ENCODE peak calls at places on chromosomes 7 and 10, in seven cellular contexts. One of them, this sample, is unnamed.

GRCh38 chr7:95686109-95686508 is 86.2 kb upstream of the DYNC1I1 start:
- DNase-seq in brain microvascular endothelial cell: peak; percentile 47
- DNase-seq in endothelial cell of umbilical vein: peak; percentile 64
- DNase-seq in CD8-positive, alpha-beta memory T cell: no peak
- DNase-seq in heart right ventricle: peak; percentile 14
- DNase-seq in CD8-positive, alpha-beta T cell: no peak
- DNase-seq in fibroblast of lung: peak; percentile 38
- DNase-seq in this sample: peak; percentile 23

GRCh38 chr10:123402021-123402420 is 247.8 kb downstream of the BUB3 start:
- DNase-seq in brain microvascular endothelial cell: no peak
- DNase-seq in endothelial cell of umbilical vein: no peak
- DNase-seq in CD8-positive, alpha-beta memory T cell: no peak
- DNase-seq in heart right ventricle: no peak
- DNase-seq in CD8-positive, alpha-beta T cell: no peak
- DNase-seq in fibroblast of lung: no peak
- DNase-seq in this sample: no peak

GRCh38 chr7:117157121-117157870 is 165.6 kb downstream of the WNT2 start:
- DNase-seq in brain microvascular endothelial cell: peak; percentile 88
- DNase-seq in endothelial cell of umbilical vein: peak; percentile 85
- DNase-seq in CD8-positive, alpha-beta memory T cell: no peak
- DNase-seq in heart right ventricle: peak; percentile 29
- DNase-seq in CD8-positive, alpha-beta T cell: no peak
- DNase-seq in fibroblast of lung: peak; percentile 97
- DNase-seq in this sample: no peak

GRCh38 chr10:32263300-32263699 is 83.7 kb downstream of the EPC1 start:
- DNase-seq in brain microvascular endothelial cell: peak; percentile 27
- DNase-seq in endothelial cell of umbilical vein: peak; percentile 22
- DNase-seq in CD8-positive, alpha-beta memory T cell: no peak
- DNase-seq in heart right ventricle: no peak
- DNase-seq in CD8-positive, alpha-beta T cell: no peak
- DNase-seq in fibroblast of lung: peak; percentile 23
- DNase-seq in this sample: no peak

GRCh38 chr7:128833939-128834310 is 3.7 kb downstream of the FLNC start:
- DNase-seq in brain microvascular endothelial cell: peak; percentile 30
- DNase-seq in endothelial cell of umbilical vein: no peak
- DNase-seq in CD8-positive, alpha-beta memory T cell: no peak
- DNase-seq in heart right ventricle: no peak
- DNase-seq in CD8-positive, alpha-beta T cell: no peak
- DNase-seq in fibroblast of lung: no peak
- DNase-seq in this sample: no peak

GRCh38 chr10:77702166-77702565 is 64.6 kb upstream of the KCNMA1 start:
- DNase-seq in brain microvascular endothelial cell: peak; percentile 93
- DNase-seq in endothelial cell of umbilical vein: peak; percentile 15
- DNase-seq in CD8-positive, alpha-beta memory T cell: no peak
- DNase-seq in heart right ventricle: no peak
- DNase-seq in CD8-positive, alpha-beta T cell: no peak
- DNase-seq in fibroblast of lung: peak; percentile 90
- DNase-seq in this sample: no peak

GRCh38 chr10:113329121-113329596 is 223.7 kb upstream of the HABP2 start:
- DNase-seq in brain microvascular endothelial cell: peak; percentile 72
- DNase-seq in endothelial cell of umbilical vein: no peak
- DNase-seq in CD8-positive, alpha-beta memory T cell: no peak
- DNase-seq in heart right ventricle: no peak
- DNase-seq in CD8-positive, alpha-beta T cell: no peak
- DNase-seq in fibroblast of lung: peak; percentile 84
- DNase-seq in this sample: no peak

GRCh38 chr10:22230331-22230833 is 12.6 kb upstream of the EBLN1 start:
- DNase-seq in brain microvascular endothelial cell: peak; percentile 51
- DNase-seq in endothelial cell of umbilical vein: peak; percentile 75
- DNase-seq in CD8-positive, alpha-beta memory T cell: peak; percentile 56
- DNase-seq in heart right ventricle: no peak
- DNase-seq in CD8-positive, alpha-beta T cell: no peak
- DNase-seq in fibroblast of lung: peak; percentile 67
- DNase-seq in this sample: peak; percentile 89

GRCh38 chr10:91512458-91512857 is 102.3 kb downstream of the HECTD2 start:
- DNase-seq in brain microvascular endothelial cell: no peak
- DNase-seq in endothelial cell of umbilical vein: no peak
- DNase-seq in CD8-positive, alpha-beta memory T cell: no peak
- DNase-seq in heart right ventricle: no peak
- DNase-seq in CD8-positive, alpha-beta T cell: no peak
- DNase-seq in fibroblast of lung: no peak
- DNase-seq in this sample: no peak

GRCh38 chr7:37732253-37732652 is 48.7 kb downstream of the GPR141 start:
- DNase-seq in brain microvascular endothelial cell: no peak
- DNase-seq in endothelial cell of umbilical vein: peak; percentile 25
- DNase-seq in CD8-positive, alpha-beta memory T cell: no peak
- DNase-seq in heart right ventricle: peak; percentile 18
- DNase-seq in CD8-positive, alpha-beta T cell: no peak
- DNase-seq in fibroblast of lung: no peak
- DNase-seq in this sample: peak; percentile 44

GRCh38 chr10:60387531-60387930 is 2.1 kb downstream of the ANK3 start:
- DNase-seq in brain microvascular endothelial cell: no peak
- DNase-seq in endothelial cell of umbilical vein: no peak
- DNase-seq in CD8-positive, alpha-beta memory T cell: no peak
- DNase-seq in heart right ventricle: no peak
- DNase-seq in CD8-positive, alpha-beta T cell: no peak
- DNase-seq in fibroblast of lung: no peak
- DNase-seq in this sample: no peak

GRCh38 chr7:80415522-80415921 is 96.3 kb downstream of the GNAT3 start:
- DNase-seq in brain microvascular endothelial cell: no peak
- DNase-seq in endothelial cell of umbilical vein: no peak
- DNase-seq in CD8-positive, alpha-beta memory T cell: no peak
- DNase-seq in heart right ventricle: no peak
- DNase-seq in CD8-positive, alpha-beta T cell: no peak
- DNase-seq in fibroblast of lung: peak; percentile 18
- DNase-seq in this sample: no peak

GRCh38 chr7:8443871-8444756 is 10.7 kb downstream of the NXPH1 start:
- DNase-seq in brain microvascular endothelial cell: no peak
- DNase-seq in endothelial cell of umbilical vein: no peak
- DNase-seq in CD8-positive, alpha-beta memory T cell: peak; percentile 39
- DNase-seq in heart right ventricle: no peak
- DNase-seq in CD8-positive, alpha-beta T cell: no peak
- DNase-seq in fibroblast of lung: no peak
- DNase-seq in this sample: no peak

GRCh38 chr7:121313220-121313792 is 15.5 kb upstream of the WNT16 start:
- DNase-seq in brain microvascular endothelial cell: no peak
- DNase-seq in endothelial cell of umbilical vein: no peak
- DNase-seq in CD8-positive, alpha-beta memory T cell: no peak
- DNase-seq in heart right ventricle: no peak
- DNase-seq in CD8-positive, alpha-beta T cell: no peak
- DNase-seq in fibroblast of lung: no peak
- DNase-seq in this sample: no peak

GRCh38 chr10:131496351-131497052 is 185.0 kb upstream of the TCERG1L start:
- DNase-seq in brain microvascular endothelial cell: no peak
- DNase-seq in endothelial cell of umbilical vein: no peak
- DNase-seq in CD8-positive, alpha-beta memory T cell: no peak
- DNase-seq in heart right ventricle: no peak
- DNase-seq in CD8-positive, alpha-beta T cell: no peak
- DNase-seq in fibroblast of lung: no peak
- DNase-seq in this sample: no peak

GRCh38 chr7:120055300-120055699 is 217.7 kb upstream of the KCND2 start:
- DNase-seq in brain microvascular endothelial cell: peak; percentile 85
- DNase-seq in endothelial cell of umbilical vein: no peak
- DNase-seq in CD8-positive, alpha-beta memory T cell: no peak
- DNase-seq in heart right ventricle: no peak
- DNase-seq in CD8-positive, alpha-beta T cell: no peak
- DNase-seq in fibroblast of lung: peak; percentile 68
- DNase-seq in this sample: no peak

GRCh38 chr7:46759711-46760480 is 822.0 kb downstream of the TNS3 start:
- DNase-seq in brain microvascular endothelial cell: peak; percentile 45
- DNase-seq in endothelial cell of umbilical vein: peak; percentile 58
- DNase-seq in CD8-positive, alpha-beta memory T cell: no peak
- DNase-seq in heart right ventricle: no peak
- DNase-seq in CD8-positive, alpha-beta T cell: no peak
- DNase-seq in fibroblast of lung: peak; percentile 82
- DNase-seq in this sample: no peak

DNA sequence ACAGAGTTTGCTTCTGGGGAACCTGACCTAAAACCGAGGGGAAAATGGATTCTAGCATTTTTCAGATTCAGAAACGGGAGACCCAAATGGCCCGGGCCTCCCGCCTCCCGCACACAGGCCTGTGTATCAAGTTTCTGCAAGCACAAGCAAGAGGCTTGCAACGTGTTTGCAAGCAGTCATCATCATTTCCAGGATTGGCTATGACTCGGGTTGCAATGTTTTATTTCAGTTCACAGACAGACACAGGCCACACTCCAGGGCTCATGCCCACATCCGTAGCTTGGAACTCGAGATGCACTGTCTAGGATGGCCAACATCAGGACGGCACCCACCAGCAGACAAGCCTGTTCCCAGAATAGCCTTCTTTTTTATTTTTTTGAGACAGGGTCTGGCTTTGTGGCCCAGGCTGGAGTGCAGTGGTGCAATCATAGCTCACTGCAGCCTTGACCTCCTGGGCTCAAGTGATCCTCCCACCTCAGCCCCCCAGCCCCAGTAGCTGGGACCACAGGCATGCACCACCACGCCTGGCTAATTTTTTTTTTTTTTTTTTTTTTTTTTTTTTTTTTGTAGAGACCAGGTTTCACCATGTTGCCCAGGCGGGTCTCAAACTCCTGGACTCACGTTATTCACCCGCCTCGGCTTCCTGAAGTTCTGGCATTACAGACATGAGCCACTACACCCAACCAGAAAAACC is 68.1 kb upstream of the FOXK1 start:
- DNase-seq in brain microvascular endothelial cell: peak; percentile 46
- DNase-seq in endothelial cell of umbilical vein: no peak
- DNase-seq in CD8-positive, alpha-beta memory T cell: no peak
- DNase-seq in heart right ventricle: no peak
- DNase-seq in CD8-positive, alpha-beta T cell: no peak
- DNase-seq in fibroblast of lung: peak; percentile 84
- DNase-seq in this sample: no peak
- H3K4me3 ChIP-seq in brain microvascular endothelial cell: no peak overlapping the region
- H3K4me3 ChIP-seq in endothelial cell of umbilical vein: no peak overlapping the region
- H3K4me3 ChIP-seq in CD8-positive, alpha-beta memory T cell: no peak overlapping the region
- H3K4me3 ChIP-seq in heart right ventricle: peak overlapping the region; percentile 52
- H3K4me3 ChIP-seq in CD8-positive, alpha-beta T cell: no peak overlapping the region
- H3K4me3 ChIP-seq in fibroblast of lung: no peak overlapping the region
- H3K4me3 ChIP-seq in this sample: no peak overlapping the region

DNA sequence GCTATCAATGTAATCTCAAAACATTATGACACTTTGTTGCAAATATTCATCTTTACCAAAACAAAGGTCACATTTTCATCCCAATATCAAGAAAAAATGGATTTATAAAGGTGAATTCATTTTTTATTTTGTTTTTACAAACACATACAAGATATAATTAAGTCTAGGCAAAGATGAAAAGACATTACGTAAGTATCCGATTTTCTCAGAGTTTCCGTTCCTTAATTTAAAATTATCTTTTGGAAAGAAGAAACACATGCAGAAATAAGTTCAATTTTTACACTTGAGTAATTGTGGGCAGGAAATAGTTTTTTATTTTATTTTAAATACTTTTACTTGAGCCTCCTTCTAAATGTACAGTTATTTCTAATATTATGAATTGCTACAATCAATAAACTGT is 24.6 kb downstream of the RTKN2 start:
- DNase-seq in brain microvascular endothelial cell: no peak
- DNase-seq in endothelial cell of umbilical vein: no peak
- DNase-seq in CD8-positive, alpha-beta memory T cell: no peak
- DNase-seq in heart right ventricle: no peak
- DNase-seq in CD8-positive, alpha-beta T cell: no peak
- DNase-seq in fibroblast of lung: no peak
- DNase-seq in this sample: no peak
- H3K4me3 ChIP-seq in brain microvascular endothelial cell: no peak overlapping the region
- H3K4me3 ChIP-seq in endothelial cell of umbilical vein: no peak overlapping the region
- H3K4me3 ChIP-seq in CD8-positive, alpha-beta memory T cell: no peak overlapping the region
- H3K4me3 ChIP-seq in heart right ventricle: peak overlapping the region; percentile 27
- H3K4me3 ChIP-seq in CD8-positive, alpha-beta T cell: no peak overlapping the region
- H3K4me3 ChIP-seq in fibroblast of lung: peak overlapping the region; percentile 11
- H3K4me3 ChIP-seq in this sample: no peak overlapping the region

DNA sequence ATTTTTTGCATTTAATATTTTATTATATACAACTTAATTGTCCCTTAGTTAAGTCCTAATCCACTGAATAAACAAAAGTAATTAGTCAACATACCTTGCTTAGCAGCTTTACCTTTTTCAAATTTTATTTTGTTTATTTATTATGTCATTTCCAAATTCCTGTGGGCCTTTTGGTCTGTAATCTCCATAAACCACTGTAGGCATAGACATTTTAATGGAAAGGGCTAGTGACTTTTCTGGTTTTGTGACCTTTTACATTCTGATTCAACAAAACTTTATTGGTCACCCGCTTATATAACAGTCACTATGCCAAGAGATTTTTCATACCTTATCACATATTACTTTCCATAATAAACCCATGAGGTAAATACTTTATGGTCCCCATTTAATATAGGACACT is 181.3 kb upstream of the PRPS1L1 start:
- DNase-seq in brain microvascular endothelial cell: no peak
- DNase-seq in endothelial cell of umbilical vein: no peak
- DNase-seq in CD8-positive, alpha-beta memory T cell: no peak
- DNase-seq in heart right ventricle: no peak
- DNase-seq in CD8-positive, alpha-beta T cell: no peak
- DNase-seq in fibroblast of lung: no peak
- DNase-seq in this sample: no peak
- H3K4me3 ChIP-seq in brain microvascular endothelial cell: no peak overlapping the region
- H3K4me3 ChIP-seq in endothelial cell of umbilical vein: no peak overlapping the region
- H3K4me3 ChIP-seq in CD8-positive, alpha-beta memory T cell: no peak overlapping the region
- H3K4me3 ChIP-seq in heart right ventricle: no peak overlapping the region
- H3K4me3 ChIP-seq in CD8-positive, alpha-beta T cell: no peak overlapping the region
- H3K4me3 ChIP-seq in fibroblast of lung: no peak overlapping the region
- H3K4me3 ChIP-seq in this sample: no peak overlapping the region

GRCh38 chr7:142553216-142553615 is 196.1 kb upstream of the PRSS1 start:
- DNase-seq in brain microvascular endothelial cell: no peak
- DNase-seq in endothelial cell of umbilical vein: no peak
- DNase-seq in CD8-positive, alpha-beta memory T cell: no peak
- DNase-seq in heart right ventricle: no peak
- DNase-seq in CD8-positive, alpha-beta T cell: no peak
- DNase-seq in fibroblast of lung: peak; percentile 43
- DNase-seq in this sample: no peak

GRCh38 chr7:142554555-142555532 is 194.4 kb upstream of the PRSS1 start:
- DNase-seq in brain microvascular endothelial cell: no peak
- DNase-seq in endothelial cell of umbilical vein: no peak
- DNase-seq in CD8-positive, alpha-beta memory T cell: no peak
- DNase-seq in heart right ventricle: no peak
- DNase-seq in CD8-positive, alpha-beta T cell: no peak
- DNase-seq in fibroblast of lung: peak; percentile 51
- DNase-seq in this sample: no peak

GRCh38 chr7:142557971-142558582 is 191.2 kb upstream of the PRSS1 start:
- DNase-seq in brain microvascular endothelial cell: peak; percentile 73
- DNase-seq in endothelial cell of umbilical vein: peak; percentile 48
- DNase-seq in CD8-positive, alpha-beta memory T cell: peak; percentile 64
- DNase-seq in heart right ventricle: no peak
- DNase-seq in CD8-positive, alpha-beta T cell: peak; percentile 10
- DNase-seq in fibroblast of lung: peak; percentile 41
- DNase-seq in this sample: peak; percentile 79

GRCh38 chr7:142560166-142560565 is 189.1 kb upstream of the PRSS1 start:
- DNase-seq in brain microvascular endothelial cell: no peak
- DNase-seq in endothelial cell of umbilical vein: no peak
- DNase-seq in CD8-positive, alpha-beta memory T cell: no peak
- DNase-seq in heart right ventricle: no peak
- DNase-seq in CD8-positive, alpha-beta T cell: no peak
- DNase-seq in fibroblast of lung: peak; percentile 38
- DNase-seq in this sample: peak; percentile 70

DNA sequence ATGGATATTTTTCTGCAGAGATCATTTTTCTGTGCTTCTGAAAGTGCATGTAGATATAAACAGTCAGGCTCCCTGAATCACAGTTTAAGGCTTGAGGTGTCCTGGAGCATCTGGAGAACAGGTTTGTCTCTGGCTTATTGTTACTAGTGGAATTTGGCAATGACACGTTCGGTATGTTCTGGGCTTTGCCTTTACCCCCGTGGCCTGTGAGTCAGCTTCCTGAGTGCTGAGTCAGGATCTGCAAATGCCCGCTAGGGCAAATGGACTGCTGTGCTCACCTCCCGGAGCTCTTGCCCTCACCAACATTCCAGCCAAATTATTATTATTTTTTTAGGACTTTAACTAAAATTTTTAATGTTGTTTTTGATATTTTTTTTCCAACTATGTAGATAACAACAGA is 192.5 kb upstream of the PRSS1 start:
- DNase-seq in brain microvascular endothelial cell: peak; percentile 94
- DNase-seq in endothelial cell of umbilical vein: peak; percentile 91
- DNase-seq in CD8-positive, alpha-beta memory T cell: no peak
- DNase-seq in heart right ventricle: peak; percentile 14
- DNase-seq in CD8-positive, alpha-beta T cell: no peak
- DNase-seq in fibroblast of lung: peak; percentile 99
- DNase-seq in this sample: no peak
- H3K4me3 ChIP-seq in brain microvascular endothelial cell: no peak overlapping the region
- H3K4me3 ChIP-seq in endothelial cell of umbilical vein: no peak overlapping the region
- H3K4me3 ChIP-seq in CD8-positive, alpha-beta memory T cell: no peak overlapping the region
- H3K4me3 ChIP-seq in heart right ventricle: no peak overlapping the region
- H3K4me3 ChIP-seq in CD8-positive, alpha-beta T cell: no peak overlapping the region
- H3K4me3 ChIP-seq in fibroblast of lung: no peak overlapping the region
- H3K4me3 ChIP-seq in this sample: no peak overlapping the region